ENCODE peak calls at places on chromosomes 6 and 20, in five cellular contexts. R is neural progenitor cell, K is transverse colon, Z is prostate gland, U is BJ. T is an unnamed sample.

GRCh38 chr6:37889015-37889885 is 69.7 kb downstream of the ZFAND3 start:
- DNase-seq in R (no peak), K (no peak), Z (no peak), U (no peak), T (no peak)

GRCh38 chr6:52512199-52512598 is 64.7 kb downstream of the TRAM2 start:
- DNase-seq in R (no peak), K (peak; percentile 22), Z (no peak), U (no peak), T (no peak)

GRCh38 chr6:71134929-71135642 is 153.5 kb upstream of the OGFRL1 start:
- DNase-seq in R (peak; percentile 23), K (no peak), Z (no peak), U (no peak), T (no peak)

GRCh38 chr6:125140808-125141207 is 12.8 kb upstream of the TPD52L1 start:
- DNase-seq in R (no peak), K (no peak), Z (no peak), U (no peak), T (no peak)

GRCh38 chr6:73655341-73655917 is 1.6 kb upstream of the SLC17A5 start:
- DNase-seq in R (no peak), K (no peak), Z (no peak), U (no peak), T (no peak)

GRCh38 chr20:19953606-19954005 is 63.6 kb upstream of the NAA20 start:
- DNase-seq in R (no peak), K (no peak), Z (no peak), U (no peak), T (no peak)

GRCh38 chr6:39980839-39981580 is 46.7 kb upstream of the MOCS1 start:
- DNase-seq in R (peak; percentile 74), K (peak; percentile 20), Z (peak; percentile 16), U (no peak), T (no peak)

GRCh38 chr6:135531954-135532490 is 34.5 kb upstream of the AHI1 start:
- DNase-seq in R (no peak), K (no peak), Z (no peak), U (no peak), T (no peak)

GRCh38 chr6:166435574-166435973 is 52.8 kb upstream of the MPC1 start:
- DNase-seq in R (no peak), K (peak; percentile 24), Z (no peak), U (no peak), T (no peak)

GRCh38 chr6:164640946-164641345 is 668.5 kb downstream of the C6orf118 start:
- DNase-seq in R (no peak), K (no peak), Z (no peak), U (no peak), T (no peak)

GRCh38 chr6:169229611-169230321 is 23.9 kb downstream of the THBS2 start:
- DNase-seq in R (no peak), K (no peak), Z (no peak), U (no peak), T (no peak)

GRCh38 chr6:169810066-169810989 is 58.9 kb downstream of the ERMARD start:
- DNase-seq in R (peak; percentile 79), K (peak; percentile 51), Z (no peak), U (no peak), T (peak; percentile 50)

GRCh38 chr20:1388706-1389483 is 4.0 kb downstream of the FKBP1A start:
- DNase-seq in R (no peak), K (no peak), Z (no peak), U (no peak), T (no peak)

GRCh38 chr6:167576050-167576741 is 250.5 kb upstream of the AFDN start:
- DNase-seq in R (no peak), K (no peak), Z (no peak), U (no peak), T (no peak)

GRCh38 chr20:45874576-45874975 is 6.5 kb upstream of the ZSWIM1 start:
- DNase-seq in R (no peak), K (no peak), Z (no peak), U (no peak), T (no peak)

GRCh38 chr6:127404133-127404532 is 55.1 kb downstream of the KIAA0408 start:
- DNase-seq in R (no peak), K (no peak), Z (no peak), U (no peak), T (no peak)

GRCh38 chr6:106847116-106847515 is 127.4 kb downstream of the CD24 start:
- DNase-seq in R (no peak), K (no peak), Z (no peak), U (no peak), T (no peak)

GRCh38 chr6:84763397-84764331 is 734 bp downstream of the TBX18 start:
- DNase-seq in R (peak; percentile 70), K (no peak), Z (no peak), U (peak; percentile 66), T (peak; percentile 34)

GRCh38 chr6:2753116-2753489 is 2.4 kb upstream of the MYLK4 start:
- DNase-seq in R (no peak), K (no peak), Z (no peak), U (no peak), T (no peak)

GRCh38 chr6:127518710-127519468 is at the start of gene MTCL3:
- DNase-seq in R (peak; percentile 86), K (no peak), Z (no peak), U (no peak), T (no peak)

GRCh38 chr6:5746392-5747140 is 260.2 kb downstream of the NRN1 start:
- DNase-seq in R (peak; percentile 63), K (no peak), Z (no peak), U (no peak), T (peak; percentile 39)

GRCh38 chr6:99711925-99712324 is 105.3 kb downstream of the PRDM13 start:
- DNase-seq in R (no peak), K (no peak), Z (no peak), U (no peak), T (no peak)

GRCh38 chr20:7723284-7723683 is 217.0 kb downstream of the HAO1 start:
- DNase-seq in R (no peak), K (no peak), Z (no peak), U (no peak), T (no peak)

GRCh38 chr6:79257381-79258205 is 23.1 kb upstream of the HMGN3 start:
- DNase-seq in R (no peak), K (no peak), Z (no peak), U (no peak), T (no peak)

GRCh38 chr6:74967821-74968220 is 238.0 kb downstream of the COL12A1 start:
- DNase-seq in R (no peak), K (no peak), Z (no peak), U (no peak), T (no peak)

GRCh38 chr6:106966229-106966628 is 8.3 kb downstream of the CD24 start:
- DNase-seq in R (no peak), K (no peak), Z (no peak), U (no peak), T (no peak)

GRCh38 chr6:22732186-22732970 is 163.0 kb downstream of the HDGFL1 start:
- DNase-seq in R (no peak), K (no peak), Z (no peak), U (no peak), T (no peak)

GRCh38 chr6:6314601-6315000 is 5.9 kb downstream of the F13A1 start:
- DNase-seq in R (no peak), K (no peak), Z (no peak), U (no peak), T (no peak)

GRCh38 chr20:63351380-63351700 is 9.8 kb downstream of the CHRNA4 start:
- DNase-seq in R (no peak), K (no peak), Z (no peak), U (no peak), T (no peak)

GRCh38 chr6:17086469-17086868 is 15.4 kb upstream of the STMND1 start:
- DNase-seq in R (peak; percentile 59), K (peak; percentile 40), Z (peak; percentile 76), U (peak; percentile 40), T (no peak)
- TF ChIP-seq CTCF in R (peak; percentile 64), K (peak; percentile 61), Z (peak; percentile 76), U (peak; percentile 66), T (peak; percentile 14)

GRCh38 chr6:13576017-13576416 is 1.6 kb downstream of the SIRT5 start:
- DNase-seq in R (no peak), K (no peak), Z (no peak), U (no peak), T (no peak)

GRCh38 chr6:13574149-13574570 is 241 bp upstream of the SIRT5 start:
- DNase-seq in R (peak; percentile 98), K (peak; percentile 94), Z (peak; percentile 94), U (peak; percentile 52), T (peak; percentile 96)

GRCh38 chr6:13575377-13575775 is 975 bp downstream of the SIRT5 start:
- DNase-seq in R (no peak), K (no peak), Z (no peak), U (no peak), T (no peak)

GRCh38 chr6:13573669-13574110 is 711 bp upstream of the SIRT5 start:
- DNase-seq in R (peak; percentile 50), K (peak; percentile 53), Z (peak; percentile 13), U (no peak), T (peak; percentile 60)

DNA sequence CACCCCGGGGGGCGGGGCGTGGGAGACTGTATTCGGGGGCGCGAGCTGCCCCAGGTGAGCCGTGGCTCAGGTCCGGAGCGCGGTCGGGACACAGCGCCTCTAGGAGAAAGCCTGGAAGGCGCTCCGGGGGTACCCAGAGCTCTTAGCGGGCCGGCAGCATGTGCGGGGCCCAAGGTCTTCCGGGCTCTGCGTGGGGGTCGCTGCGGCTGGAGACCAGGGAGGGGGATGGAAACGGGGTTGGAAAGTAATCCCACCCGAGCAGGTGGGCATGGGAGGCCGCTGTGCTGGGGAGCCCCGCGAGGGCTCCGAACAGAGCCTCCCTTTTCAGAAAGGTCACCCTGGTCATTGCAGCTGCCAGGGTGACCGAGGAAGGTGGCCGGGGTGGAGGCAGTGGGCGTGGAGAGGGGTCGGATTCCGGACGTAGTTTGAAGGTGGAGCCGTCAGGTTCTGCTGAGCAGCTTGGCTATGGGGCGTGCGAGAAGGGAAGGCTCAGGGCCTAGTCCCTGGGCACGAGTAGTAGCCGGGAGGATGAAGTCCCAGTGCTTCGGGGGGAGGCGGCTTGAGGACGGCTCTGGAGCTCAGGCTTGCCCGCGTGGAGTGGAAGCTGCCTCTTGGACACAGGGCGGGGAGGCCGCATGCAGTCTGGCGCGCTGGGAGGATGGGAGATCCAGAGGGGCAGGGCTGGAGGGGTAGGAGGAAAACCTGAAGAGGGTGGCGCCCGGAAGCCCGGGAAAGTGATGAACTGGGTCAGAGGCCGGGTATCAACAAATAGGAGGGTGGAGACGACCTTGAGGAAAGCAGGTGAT is at the start of gene SIRT5:
- DNase-seq in R (peak; percentile 91), K (peak; percentile 93), Z (peak; percentile 71), U (peak; percentile 22), T (peak; percentile 93)
- H3K4me3 ChIP-seq in R (peak within 1 kb of the TSS; percentile 64), K (peak within 1 kb of the TSS; percentile 46), Z (peak within 1 kb of the TSS; percentile 93), U (peak within 1 kb of the TSS; percentile 90), T (peak within 1 kb of the TSS; percentile 38)

GRCh38 chr6:118963003-118963402 is 28.0 kb upstream of the MCM9 start:
- DNase-seq in R (no peak), K (no peak), Z (no peak), U (no peak), T (no peak)
- TF ChIP-seq CTCF in R (peak; percentile 33), K (no peak), Z (no peak), U (peak; percentile 17), T (no peak)

GRCh38 chr20:23112595-23112994 is 26.5 kb upstream of the CD93 start:
- DNase-seq in R (no peak), K (no peak), Z (no peak), U (no peak), T (no peak)

GRCh38 chr20:23114448-23114847 is 28.3 kb upstream of the CD93 start:
- DNase-seq in R (no peak), K (no peak), Z (no peak), U (no peak), T (no peak)

GRCh38 chr20:23114018-23114417 is 27.9 kb upstream of the CD93 start:
- DNase-seq in R (no peak), K (no peak), Z (no peak), U (no peak), T (no peak)

GRCh38 chr20:23111307-23111943 is 25.3 kb upstream of the CD93 start:
- DNase-seq in R (no peak), K (no peak), Z (no peak), U (no peak), T (no peak)

GRCh38 chr20:23111944-23112342 is 25.8 kb upstream of the CD93 start:
- DNase-seq in R (no peak), K (no peak), Z (no peak), U (no peak), T (no peak)
- H3K4me3 ChIP-seq in R (no peak overlapping the region), K (no peak overlapping the region), Z (no peak overlapping the region), U (no peak overlapping the region), T (no peak overlapping the region)